ENCODE peak calls at places on chromosomes 5 and 9, in five cellular contexts. L is stomach, Y is colonic mucosa, T is breast epithelium, C is upper lobe of right lung. K is an unnamed sample.

GRCh38 chr5:172910828-172911627 is 48.2 kb upstream of the RPL26L1 start:
- DNase-seq in L (peak; percentile 55), Y (peak; percentile 50), T (peak; percentile 49), C (peak; percentile 84), K (peak; percentile 85)

GRCh38 chr5:144198386-144198785 is 27.7 kb downstream of the KCTD16 start:
- DNase-seq in L (no peak), Y (no peak), T (no peak), C (no peak), K (no peak)

GRCh38 chr9:96327694-96328352 is 25.8 kb upstream of the HSD17B3 start:
- DNase-seq in L (peak; percentile 35), Y (peak; percentile 67), T (no peak), C (no peak), K (no peak)

GRCh38 chr9:85872444-85872843 is 68.5 kb upstream of the NAA35 start:
- DNase-seq in L (no peak), Y (no peak), T (no peak), C (no peak), K (no peak)

GRCh38 chr5:62138607-62139006 is 167.4 kb upstream of the KIF2A start:
- DNase-seq in L (no peak), Y (no peak), T (no peak), C (no peak), K (no peak)

GRCh38 chr9:72442212-72442607 is 77.2 kb upstream of the ZFAND5 start:
- DNase-seq in L (no peak), Y (no peak), T (no peak), C (no peak), K (no peak)

GRCh38 chr5:88879724-88880123 is 3.3 kb downstream of the MEF2C start:
- DNase-seq in L (no peak), Y (no peak), T (no peak), C (no peak), K (no peak)

GRCh38 chr9:84436386-84437114 is 96.0 kb upstream of the SLC28A3 start:
- DNase-seq in L (no peak), Y (no peak), T (no peak), C (no peak), K (no peak)

GRCh38 chr5:1833264-1834021 is 32.2 kb downstream of the NDUFS6 start:
- DNase-seq in L (no peak), Y (no peak), T (no peak), C (peak; percentile 48), K (peak; percentile 59)

GRCh38 chr5:67028371-67028770 is 168.2 kb downstream of the CD180 start:
- DNase-seq in L (no peak), Y (no peak), T (no peak), C (no peak), K (no peak)

GRCh38 chr5:177300236-177300880 is 3.2 kb downstream of the RAB24 start:
- DNase-seq in L (peak; percentile 56), Y (peak; percentile 71), T (no peak), C (no peak), K (peak; percentile 80)

GRCh38 chr9:130535818-130536521 is 43.4 kb upstream of the FUBP3 start:
- DNase-seq in L (no peak), Y (no peak), T (no peak), C (no peak), K (no peak)

GRCh38 chr5:175802361-175802760 is 69.0 kb upstream of the CPLX2 start:
- DNase-seq in L (no peak), Y (no peak), T (peak; percentile 54), C (no peak), K (no peak)

GRCh38 chr9:10586407-10586806 is 26.4 kb downstream of the PTPRD start:
- DNase-seq in L (no peak), Y (no peak), T (no peak), C (no peak), K (no peak)

GRCh38 chr9:128114326-128115186 is 13.0 kb downstream of the PTGES2 start:
- DNase-seq in L (peak; percentile 26), Y (no peak), T (no peak), C (peak; percentile 63), K (peak; percentile 55)

GRCh38 chr9:79026311-79026710 is 545.5 kb upstream of the TLE4 start:
- DNase-seq in L (no peak), Y (no peak), T (no peak), C (no peak), K (no peak)

GRCh38 chr5:38193015-38193581 is 65.3 kb upstream of the EGFLAM start:
- DNase-seq in L (peak; percentile 75), Y (peak; percentile 63), T (peak; percentile 32), C (peak; percentile 80), K (peak; percentile 75)

GRCh38 chr5:128236334-128236733 is 152.8 kb downstream of the SLC12A2 start:
- DNase-seq in L (no peak), Y (no peak), T (no peak), C (no peak), K (no peak)

GRCh38 chr9:92617951-92618510 is 51.9 kb downstream of the IPPK start:
- DNase-seq in L (peak; percentile 18), Y (no peak), T (no peak), C (no peak), K (no peak)

GRCh38 chr9:105299190-105299854 is 54.9 kb downstream of the SLC44A1 start:
- DNase-seq in L (peak; percentile 41), Y (peak; percentile 36), T (no peak), C (no peak), K (no peak)

GRCh38 chr9:136790640-136791465 is at the start of gene TMEM141:
- DNase-seq in L (peak; percentile 100), Y (peak; percentile 100), T (peak; percentile 100), C (peak; percentile 100), K (peak; percentile 100)
- H3K27ac ChIP-seq in L (peak within 1 kb of the TSS; percentile 97), Y (peak within 1 kb of the TSS; percentile 90), T (peak within 1 kb of the TSS; percentile 98), C (peak within 1 kb of the TSS; percentile 96), K (peak within 1 kb of the TSS; percentile 95)

GRCh38 chr9:134323741-134324358 is 2.4 kb upstream of the RXRA start:
- DNase-seq in L (peak; percentile 84), Y (peak; percentile 78), T (peak; percentile 86), C (peak; percentile 85), K (peak; percentile 74)
- H3K4me3 ChIP-seq in L (no peak overlapping the region), Y (no peak overlapping the region), T (no peak overlapping the region), C (no peak overlapping the region), K (no peak overlapping the region)

DNA sequence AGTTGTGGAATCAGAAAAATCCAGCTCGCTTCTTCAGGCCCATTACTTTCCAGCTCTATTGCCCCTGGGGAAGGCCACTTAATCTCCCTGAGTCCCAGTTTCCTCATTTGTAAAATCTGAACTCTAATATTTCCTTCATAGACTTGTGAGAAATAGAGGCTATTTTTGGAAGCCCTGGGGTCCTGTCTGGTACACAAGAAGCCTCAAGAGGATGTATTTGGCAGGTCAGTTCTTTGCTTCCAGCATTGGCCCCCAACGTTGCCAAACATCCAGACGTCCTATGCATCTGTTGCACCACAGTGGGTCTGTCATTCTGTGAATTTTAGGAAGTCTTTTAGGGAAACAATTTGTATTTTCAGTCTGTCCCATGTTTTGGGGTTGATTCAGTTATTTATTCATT is 525.9 kb downstream of the EBF1 start:
- DNase-seq in L (no peak), Y (no peak), T (no peak), C (no peak), K (no peak)
- TF ChIP-seq CTCF in L (no peak), Y (no peak), T (no peak), C (no peak), K (no peak)

DNA sequence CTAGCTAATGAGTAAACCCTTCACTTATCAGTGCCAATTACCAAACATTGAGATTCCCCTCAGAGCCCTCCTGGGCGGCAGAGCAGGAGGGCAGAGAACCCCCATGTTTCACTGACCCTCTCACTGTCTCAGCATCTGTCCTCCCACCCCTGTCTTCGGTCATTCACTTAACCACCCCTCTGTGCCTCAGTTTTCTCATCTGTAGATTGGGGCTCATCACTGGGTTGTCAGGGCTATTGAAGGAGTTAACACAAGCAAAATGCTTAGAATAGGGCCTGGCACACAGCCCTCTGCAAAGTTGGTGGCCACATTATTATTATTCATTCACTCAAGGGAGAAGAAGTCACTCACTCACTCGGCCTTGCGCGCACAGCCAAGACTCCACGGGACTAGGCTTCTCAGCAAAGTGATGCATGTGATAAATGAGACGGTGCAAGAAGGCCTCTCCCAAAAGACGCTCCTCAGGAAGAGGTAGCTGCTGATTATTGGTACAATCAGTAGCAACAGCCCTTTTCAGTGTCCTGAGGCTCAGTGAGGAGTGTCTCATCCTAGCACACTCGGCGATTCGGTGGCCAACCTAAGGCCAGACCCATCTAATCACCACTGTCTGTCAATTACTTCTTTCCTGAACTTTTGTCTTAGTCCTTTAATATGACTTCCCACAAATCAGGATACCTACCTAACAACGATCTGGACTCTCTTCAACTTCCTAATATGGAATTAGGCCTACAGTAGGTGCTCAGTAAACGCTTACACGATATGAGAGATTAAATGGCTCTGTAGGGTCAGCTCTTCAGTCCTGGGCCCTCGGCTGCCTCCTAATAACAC is 7.9 kb downstream of the PDGFRB start:
- DNase-seq in L (no peak), Y (no peak), T (no peak), C (no peak), K (no peak)
- H3K27ac ChIP-seq in L (peak overlapping the region; percentile 83), Y (no peak overlapping the region), T (peak overlapping the region; percentile 86), C (peak overlapping the region; percentile 42), K (peak overlapping the region; percentile 17)

DNA sequence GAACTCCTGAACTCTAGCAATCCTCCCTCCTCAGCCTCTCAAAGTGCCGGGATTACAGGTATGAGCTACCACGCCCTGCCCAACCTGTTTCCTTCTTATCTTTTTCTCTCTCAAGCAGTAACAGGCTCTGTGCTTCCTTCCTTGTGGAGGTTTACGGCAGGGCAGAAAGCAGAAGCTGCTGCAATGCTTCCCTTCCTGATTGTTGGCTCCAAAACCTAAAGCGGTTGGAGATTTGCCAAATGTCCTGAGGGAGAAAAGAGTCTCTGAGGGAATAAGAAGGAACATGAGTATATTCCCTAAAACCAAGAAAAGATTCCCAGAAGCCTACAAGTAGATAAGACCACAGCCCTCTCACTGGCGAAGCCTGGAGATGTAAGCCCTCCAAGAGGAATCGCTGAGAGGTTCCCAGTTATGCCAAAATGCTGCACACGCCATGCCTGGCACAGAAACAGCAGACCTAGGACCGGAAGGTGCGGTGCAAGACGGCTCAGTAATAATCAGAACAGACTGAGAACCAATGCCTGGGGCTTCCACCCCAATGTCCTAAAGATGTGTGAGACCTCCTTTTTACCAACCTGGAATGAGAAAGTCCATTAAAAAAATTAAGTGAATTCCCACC is 73.2 kb downstream of the APTX start:
- DNase-seq in L (no peak), Y (no peak), T (no peak), C (no peak), K (no peak)
- H3K4me3 ChIP-seq in L (no peak overlapping the region), Y (no peak overlapping the region), T (no peak overlapping the region), C (no peak overlapping the region), K (no peak overlapping the region)